ENCODE peak calls at places on chromosomes 12 and 14, in seven cellular contexts. A is progenitor cell of endocrine pancreas, I is neural progenitor cell, Z is RWPE1, C is AG09309, H is heart left ventricle, L is endodermal cell. J is an unnamed sample.

GRCh38 chr12:69720748-69721147 is 17.9 kb upstream of the RAB3IP start:
- DNase-seq in A (no peak), I (no peak), L (peak; percentile 57), H (no peak), Z (no peak), C (no peak), J (no peak)

GRCh38 chr14:96894966-96895365 is 97.8 kb downstream of the VRK1 start:
- DNase-seq in L (no peak), Z (no peak), C (no peak), H (no peak), A (no peak), I (no peak), J (no peak)

GRCh38 chr12:2161478-2161877 is 108.7 kb downstream of the CACNA1C start:
- DNase-seq in L (no peak), I (no peak), C (no peak), H (peak; percentile 82), Z (no peak), A (no peak), J (no peak)

GRCh38 chr12:9906888-9907287 is 25.3 kb downstream of the CLEC2A start:
- DNase-seq in A (no peak), L (no peak), H (no peak), C (no peak), I (no peak), Z (no peak), J (no peak)

GRCh38 chr14:71166434-71166833 is 259.2 kb downstream of the PCNX1 start:
- DNase-seq in Z (no peak), I (peak; percentile 57), C (peak; percentile 67), H (no peak), A (no peak), L (peak; percentile 62), J (no peak)

GRCh38 chr14:77653473-77653872 is 37.0 kb upstream of the SPTLC2 start:
- DNase-seq in L (peak; percentile 82), C (no peak), H (no peak), A (no peak), I (peak; percentile 55), Z (no peak), J (no peak)

GRCh38 chr12:31589582-31589895 is 1.4 kb downstream of the DENND5B start:
- DNase-seq in A (no peak), C (no peak), L (no peak), Z (no peak), I (peak; percentile 77), H (peak; percentile 73), J (peak; percentile 70)

GRCh38 chr14:38391334-38391733 is 135.4 kb upstream of the CLEC14A start:
- DNase-seq in Z (no peak), A (no peak), L (no peak), H (no peak), C (no peak), I (no peak), J (no peak)

GRCh38 chr12:30996255-30996654 is 69.7 kb downstream of the TSPAN11 start:
- DNase-seq in I (no peak), C (no peak), H (no peak), L (no peak), Z (no peak), A (no peak), J (no peak)

GRCh38 chr12:52873832-52874572 is 25.2 kb upstream of the KRT78 start:
- DNase-seq in L (peak; percentile 90), Z (peak; percentile 98), H (peak; percentile 83), C (peak; percentile 52), A (peak; percentile 49), I (peak; percentile 74), J (peak; percentile 84)

GRCh38 chr12:70721216-70721615 is 84.0 kb upstream of the PTPRB start:
- DNase-seq in A (no peak), C (no peak), I (no peak), L (no peak), H (no peak), Z (no peak), J (no peak)

GRCh38 chr12:70721958-70722357 is 84.7 kb upstream of the PTPRB start:
- DNase-seq in H (no peak), C (no peak), I (no peak), Z (no peak), L (no peak), A (no peak), J (no peak)

GRCh38 chr12:70722584-70723343 is 85.5 kb upstream of the PTPRB start:
- DNase-seq in I (no peak), L (no peak), C (no peak), A (no peak), H (no peak), Z (no peak), J (no peak)

GRCh38 chr12:70719672-70720420 is 82.6 kb upstream of the PTPRB start:
- DNase-seq in I (peak; percentile 80), L (peak; percentile 90), H (peak; percentile 39), A (peak; percentile 41), C (no peak), Z (peak; percentile 28), J (peak; percentile 70)

GRCh38 chr12:70724444-70724843 is 87.2 kb upstream of the PTPRB start:
- DNase-seq in C (no peak), A (no peak), Z (no peak), I (peak; percentile 19), H (no peak), L (no peak), J (no peak)
- TF ChIP-seq CTCF in C (peak; percentile 31), A (peak; percentile 43), Z (no peak), I (peak; percentile 52), H (peak; percentile 34), L (peak; percentile 75), J (peak; percentile 10)

GRCh38 chr12:108094250-108094649 is 34.8 kb upstream of the WSCD2 start:
- DNase-seq in H (no peak), C (no peak), Z (no peak), L (no peak), I (no peak), A (no peak), J (no peak)

GRCh38 chr12:108090932-108091331 is 38.2 kb upstream of the WSCD2 start:
- DNase-seq in L (no peak), C (no peak), H (no peak), A (no peak), Z (no peak), I (no peak), J (no peak)

GRCh38 chr12:108091351-108091750 is 37.7 kb upstream of the WSCD2 start:
- DNase-seq in Z (no peak), C (no peak), A (no peak), L (peak; percentile 22), H (no peak), I (no peak), J (no peak)

GRCh38 chr12:108087900-108088299 is 41.2 kb upstream of the WSCD2 start:
- DNase-seq in H (no peak), L (no peak), A (no peak), C (no peak), Z (no peak), I (no peak), J (no peak)

GRCh38 chr12:108090107-108090899 is 38.8 kb upstream of the WSCD2 start:
- DNase-seq in H (no peak), C (no peak), I (no peak), A (no peak), Z (no peak), L (peak; percentile 74), J (no peak)
- TF ChIP-seq CTCF in H (no peak), C (no peak), I (no peak), A (no peak), Z (no peak), L (no peak), J (no peak)

GRCh38 chr12:68406134-68406576 is 74.0 kb upstream of the MDM1 start:
- DNase-seq in A (no peak), H (peak; percentile 93), L (peak; percentile 74), C (peak; percentile 70), I (peak; percentile 24), Z (peak; percentile 45), J (no peak)
- TF ChIP-seq CTCF in A (peak; percentile 32), H (peak; percentile 52), L (peak; percentile 70), C (peak; percentile 49), I (peak; percentile 42), Z (peak; percentile 33), J (no peak)

GRCh38 chr12:25960176-25960575 is 1.7 kb downstream of the RASSF8 start:
- DNase-seq in L (peak; percentile 77), H (peak; percentile 29), C (no peak), I (peak; percentile 44), A (no peak), Z (no peak), J (peak; percentile 10)

GRCh38 chr12:25960926-25961325 is 2.4 kb downstream of the RASSF8 start:
- DNase-seq in C (no peak), Z (no peak), L (no peak), A (no peak), I (no peak), H (no peak), J (no peak)

GRCh38 chr12:25959069-25959961 is 833 bp downstream of the RASSF8 start:
- DNase-seq in A (peak; percentile 51), H (peak; percentile 49), L (peak; percentile 85), Z (peak; percentile 45), I (peak; percentile 65), C (peak; percentile 83), J (peak; percentile 11)

GRCh38 chr12:25957898-25958253 is 606 bp upstream of the RASSF8 start:
- DNase-seq in Z (peak; percentile 20), H (no peak), I (no peak), L (no peak), C (peak; percentile 61), A (no peak), J (no peak)

GRCh38 chr12:25958254-25959068 is at the start of gene RASSF8:
- DNase-seq in A (peak; percentile 80), I (peak; percentile 95), H (peak; percentile 84), L (peak; percentile 92), C (no peak), Z (peak; percentile 63), J (peak; percentile 83)
- TF ChIP-seq CTCF in A (peak; percentile 18), I (no peak), H (no peak), L (peak; percentile 36), C (no peak), Z (no peak), J (no peak)

DNA sequence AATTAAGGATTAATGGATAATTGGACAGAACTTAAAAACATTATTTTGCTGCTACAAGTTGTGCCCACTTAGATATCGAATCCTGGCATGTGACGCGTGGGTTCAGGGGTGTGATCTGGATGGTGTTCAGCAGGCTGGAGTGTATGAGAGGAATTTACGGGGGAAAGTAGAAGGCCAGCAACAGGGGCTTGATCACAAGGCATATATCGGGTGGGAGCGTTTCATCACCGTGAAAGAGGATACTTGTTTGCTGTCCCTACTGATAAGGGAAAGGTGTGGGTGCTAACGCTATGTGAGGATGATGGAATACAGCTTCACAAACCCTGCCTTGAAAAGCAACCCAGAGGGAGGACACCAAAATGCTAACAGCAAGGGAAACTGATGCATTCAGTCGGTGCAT is 13.3 kb downstream of the HHIPL1 start:
- DNase-seq in A (no peak), C (no peak), Z (no peak), L (no peak), I (no peak), H (no peak), J (no peak)
- TF ChIP-seq CTCF in A (no peak), C (no peak), Z (no peak), L (no peak), I (no peak), H (no peak), J (no peak)

DNA sequence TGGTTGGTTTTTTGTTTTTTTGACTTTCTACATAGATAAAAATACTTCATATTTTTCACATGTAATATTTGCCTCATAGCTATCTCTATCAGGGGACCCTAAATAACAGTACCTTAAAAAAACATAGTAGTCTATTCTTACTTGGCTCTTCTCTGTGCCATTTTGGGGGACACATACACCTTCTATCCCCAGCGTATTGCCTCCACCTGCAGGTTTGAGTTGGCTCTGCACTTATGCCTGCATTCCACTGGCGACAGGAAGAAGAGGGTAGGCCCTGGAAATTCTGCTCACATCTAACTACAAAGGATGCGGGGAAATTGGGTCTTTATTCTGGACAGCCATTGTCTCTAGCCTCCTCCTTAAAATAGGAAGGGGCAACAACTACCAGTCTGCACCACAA is 13.8 kb upstream of the IFI27L2 start:
- DNase-seq in H (no peak), C (no peak), A (no peak), L (peak; percentile 83), Z (no peak), I (peak; percentile 61), J (peak; percentile 20)
- TF ChIP-seq CTCF in H (peak; percentile 24), C (peak; percentile 35), A (peak; percentile 53), L (peak; percentile 79), Z (no peak), I (peak; percentile 63), J (peak; percentile 51)